ENCODE peak calls at places on chromosomes 2 and 18, in seven cellular contexts. O is GM12892, D is small intestine, C is left kidney, K is right lobe of liver, I is caudate nucleus, L is foreskin fibroblast. P is an unnamed sample.

GRCh38 chr2:180370476-180371205 is 363.5 kb upstream of the CWC22 start:
- DNase-seq in O (no peak), D (no peak), C (no peak), K (no peak), I (no peak), L (no peak), P (no peak)

GRCh38 chr18:63701952-63702351 is 808 bp upstream of the SERPINB11 start:
- DNase-seq in O (no peak), D (no peak), C (peak; percentile 18), K (no peak), I (no peak), L (no peak), P (no peak)

GRCh38 chr18:41989508-41989907 is 34.5 kb downstream of the PIK3C3 start:
- DNase-seq in O (no peak), D (no peak), C (no peak), K (no peak), I (no peak), L (no peak), P (no peak)

GRCh38 chr2:217909156-217909820 is 93.5 kb downstream of the TNS1 start:
- DNase-seq in O (no peak), D (no peak), C (peak; percentile 46), K (no peak), I (no peak), L (no peak), P (no peak)

GRCh38 chr2:239717706-239718105 is 307.4 kb downstream of the NDUFA10 start:
- DNase-seq in O (no peak), D (no peak), C (peak; percentile 29), K (peak; percentile 27), I (no peak), L (no peak), P (no peak)

GRCh38 chr2:28224648-28225471 is 167.8 kb upstream of the FOSL2 start:
- DNase-seq in O (no peak), D (no peak), C (no peak), K (no peak), I (no peak), L (peak; percentile 85), P (no peak)

GRCh38 chr2:232331071-232331470 is 47.5 kb upstream of the ALPP start:
- DNase-seq in O (no peak), D (no peak), C (no peak), K (no peak), I (no peak), L (no peak), P (peak; percentile 78)

GRCh38 chr18:11986061-11986460 is 4.8 kb downstream of the IMPA2 start:
- DNase-seq in O (no peak), D (no peak), C (no peak), K (no peak), I (no peak), L (no peak), P (no peak)

GRCh38 chr2:138652378-138652777 is 127.8 kb downstream of the NXPH2 start:
- DNase-seq in O (no peak), D (no peak), C (no peak), K (no peak), I (no peak), L (no peak), P (no peak)

GRCh38 chr2:189327879-189328351 is 113.4 kb upstream of the WDR75 start:
- DNase-seq in O (no peak), D (no peak), C (no peak), K (no peak), I (no peak), L (no peak), P (no peak)

GRCh38 chr2:236541008-236541562 is 28.5 kb upstream of the ACKR3 start:
- DNase-seq in O (no peak), D (no peak), C (no peak), K (no peak), I (no peak), L (no peak), P (no peak)

GRCh38 chr2:41149054-41149453 is 697.2 kb upstream of the SLC8A1 start:
- DNase-seq in O (no peak), D (no peak), C (no peak), K (no peak), I (no peak), L (no peak), P (no peak)

GRCh38 chr18:61967242-61967891 is 74.6 kb upstream of the RNF152 start:
- DNase-seq in O (no peak), D (no peak), C (no peak), K (no peak), I (no peak), L (no peak), P (no peak)

GRCh38 chr2:239936838-239937581 is 88.1 kb downstream of the NDUFA10 start:
- DNase-seq in O (no peak), D (no peak), C (no peak), K (peak; percentile 30), I (no peak), L (no peak), P (no peak)

GRCh38 chr2:98460573-98461560 is 16.2 kb downstream of the INPP4A start:
- DNase-seq in O (no peak), D (no peak), C (no peak), K (peak; percentile 34), I (no peak), L (no peak), P (peak; percentile 45)

GRCh38 chr2:120600786-120601185 is 134.9 kb upstream of the GLI2 start:
- DNase-seq in O (no peak), D (no peak), C (no peak), K (no peak), I (no peak), L (no peak), P (no peak)

GRCh38 chr2:119414894-119415293 is 16.8 kb upstream of the TMEM37 start:
- DNase-seq in O (no peak), D (no peak), C (no peak), K (no peak), I (no peak), L (no peak), P (no peak)

GRCh38 chr2:54424555-54425163 is 31.5 kb upstream of the SPTBN1 start:
- DNase-seq in O (no peak), D (no peak), C (peak; percentile 33), K (no peak), I (no peak), L (no peak), P (no peak)

GRCh38 chr2:209495855-209496585 is 72.2 kb downstream of the MAP2 start:
- DNase-seq in O (no peak), D (peak; percentile 40), C (peak; percentile 54), K (no peak), I (no peak), L (peak; percentile 96), P (peak; percentile 67)

P was measured in heart right ventricle.